ENCODE peak calls at places on chromosome 14, in four cellular contexts. L, Z, H and V are unnamed samples.

GRCh38 chr14:89613260-89614008 is 196.4 kb upstream of the FOXN3 start:
- DNase-seq in L (no peak), H (no peak), Z (no peak), V (no peak)

GRCh38 chr14:31206536-31207286 is 882 bp downstream of the HECTD1 start:
- DNase-seq in H (no peak), Z (no peak), L (peak), V (no peak)

GRCh38 chr14:51000566-51000965 is 56.3 kb upstream of the PYGL start:
- DNase-seq in L (no peak), Z (no peak), H (no peak), V (no peak)

GRCh38 chr14:105492966-105493871 is 2.2 kb downstream of the TEDC1 start:
- DNase-seq in Z (no peak), H (no peak), L (peak), V (no peak)

GRCh38 chr14:72010474-72010873 is 78.2 kb downstream of the RGS6 start:
- DNase-seq in H (no peak), L (no peak), Z (no peak), V (no peak)

GRCh38 chr14:26290007-26290530 is 307.8 kb downstream of the NOVA1 start:
- DNase-seq in L (no peak), H (no peak), Z (no peak), V (no peak)

GRCh38 chr14:58882577-58883018 is 244.8 kb downstream of the DACT1 start:
- DNase-seq in L (no peak), Z (no peak), H (no peak), V (no peak)

GRCh38 chr14:65411656-65412188 is 808 bp upstream of the FUT8 start:
- DNase-seq in Z (peak), H (peak), L (peak), V (peak)

GRCh38 chr14:64387232-64387737 is 868 bp upstream of the MTHFD1 start:
- DNase-seq in H (no peak), Z (no peak), L (peak), V (no peak)

GRCh38 chr14:51684760-51685159 is 33.0 kb downstream of the FRMD6 start:
- DNase-seq in H (no peak), L (no peak), Z (no peak), V (no peak)

GRCh38 chr14:100530270-100531072 is 56.7 kb downstream of the BEGAIN start:
- DNase-seq in H (no peak), Z (no peak), L (peak), V (no peak)

GRCh38 chr14:99133563-99134332 is 138.2 kb downstream of the BCL11B start:
- DNase-seq in Z (peak), L (peak), H (no peak), V (no peak)

GRCh38 chr14:59869381-59870255 is 958 bp downstream of the RTN1 start:
- DNase-seq in H (no peak), L (peak), Z (no peak), V (no peak)

GRCh38 chr14:78227466-78228077 is 57.4 kb downstream of the NRXN3 start:
- DNase-seq in H (no peak), L (no peak), Z (no peak), V (peak)

GRCh38 chr14:90275820-90276219 is 19.5 kb downstream of the PSMC1 start:
- DNase-seq in L (no peak), H (no peak), Z (no peak), V (peak)

GRCh38 chr14:21867541-21867940 is 193.9 kb upstream of the OR4E1 start:
- DNase-seq in Z (no peak), L (no peak), H (no peak), V (no peak)

GRCh38 chr14:33814010-33814409 is 136.9 kb downstream of the EGLN3 start:
- DNase-seq in L (no peak), Z (no peak), H (no peak), V (no peak)

GRCh38 chr14:96094211-96094610 is 55.0 kb downstream of the C14orf132 start:
- DNase-seq in L (no peak), H (no peak), Z (no peak), V (peak)

GRCh38 chr14:36647827-36648753 is 13.6 kb upstream of the PAX9 start:
- DNase-seq in L (peak), Z (no peak), H (no peak), V (no peak)

GRCh38 chr14:34359423-34360120 is 102.5 kb downstream of the SPTSSA start:
- DNase-seq in Z (no peak), L (no peak), H (no peak), V (no peak)

GRCh38 chr14:37594916-37595808 is at the start of the genes FOXA1 and TTC6:
- DNase-seq in H (peak), Z (no peak), L (peak), V (no peak)

GRCh38 chr14:56659361-56659760 is 79.8 kb downstream of the TMEM260 start:
- DNase-seq in H (no peak), Z (no peak), L (no peak), V (no peak)

GRCh38 chr14:41604793-41605534 is 1.7 kb upstream of the LRFN5 start:
- DNase-seq in Z (no peak), H (no peak), L (peak), V (peak)

GRCh38 chr14:106872619-106873446 is 1346.5 kb downstream of the TMEM121 start:
- DNase-seq in L (peak), Z (no peak), H (no peak), V (peak)

GRCh38 chr14:56224691-56225681 is 106.8 kb downstream of the PELI2 start:
- DNase-seq in Z (no peak), L (peak), H (no peak), V (no peak)

GRCh38 chr14:69094481-69094880 is 58.4 kb downstream of the DCAF5 start:
- DNase-seq in Z (no peak), L (no peak), H (no peak), V (no peak)

GRCh38 chr14:98594156-98594555 is 677.8 kb downstream of the BCL11B start:
- DNase-seq in Z (no peak), L (no peak), H (no peak), V (no peak)

GRCh38 chr14:39090548-39091111 is 12.4 kb downstream of the SEC23A start:
- DNase-seq in Z (no peak), L (no peak), H (no peak), V (no peak)

GRCh38 chr14:87508333-87508732 is 484.6 kb downstream of the GALC start:
- DNase-seq in L (no peak), Z (no peak), H (no peak), V (no peak)

GRCh38 chr14:20610002-20610765 is 19.0 kb upstream of the RNASE12 start:
- DNase-seq in Z (no peak), L (peak), H (no peak), V (peak)

GRCh38 chr14:101082436-101083384 is 179.2 kb upstream of the RTL1 start:
- DNase-seq in Z (peak), H (no peak), L (no peak), V (peak)

GRCh38 chr14:104190396-104191000 is 52.1 kb downstream of the KIF26A start:
- DNase-seq in H (no peak), Z (no peak), L (no peak), V (no peak)

DNA sequence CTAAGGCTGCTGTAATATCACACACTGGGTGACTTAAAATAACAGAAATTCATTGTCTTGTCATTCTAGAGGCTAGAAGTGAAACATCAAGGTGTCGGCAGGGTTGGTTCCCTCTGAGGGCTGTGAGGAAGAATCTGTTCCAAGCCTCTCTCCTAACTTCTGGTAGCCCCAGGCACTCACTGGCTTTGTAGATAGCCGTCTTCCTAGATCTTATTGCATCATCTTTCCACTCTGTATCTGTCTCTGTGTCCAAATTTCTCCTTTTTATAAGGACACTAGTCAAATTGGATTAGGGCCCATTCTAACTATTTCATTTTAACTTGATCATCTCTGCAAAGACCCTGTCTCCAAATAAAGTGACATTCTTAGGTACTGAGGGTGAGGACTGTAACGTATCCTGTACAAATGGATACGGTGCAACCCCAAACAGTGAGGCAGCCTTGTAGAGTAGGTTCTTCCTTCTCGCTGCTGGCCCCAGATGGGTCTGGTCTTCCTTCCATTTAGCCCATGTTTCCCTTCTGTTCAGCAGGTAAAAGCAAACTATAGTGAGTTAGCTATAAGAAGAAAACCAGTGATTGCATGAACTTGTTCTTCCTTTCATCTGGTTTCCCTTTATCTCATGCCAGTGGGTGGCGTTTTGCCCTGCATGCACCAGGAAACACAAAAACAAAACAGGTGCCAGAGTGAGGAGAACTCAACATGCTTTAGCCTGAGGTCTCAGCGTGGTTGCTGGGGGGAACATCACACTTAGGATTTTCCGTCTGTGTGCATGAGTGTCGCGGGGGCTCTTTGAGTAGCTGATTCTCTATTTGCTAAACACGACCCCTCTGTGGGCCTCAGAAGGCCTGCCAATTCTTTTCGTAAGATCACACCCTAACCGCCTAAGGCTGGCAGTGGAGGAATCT is 19.5 kb downstream of the TTC9 start:
- DNase-seq in L (no peak), H (no peak), Z (no peak), V (peak)
- H3K4me3 ChIP-seq in L (no peak), H (no peak), Z (no peak), V (no peak)

GRCh38 chr14:28785096-28785952 is 18.7 kb downstream of the FOXG1 start:
- DNase-seq in H (no peak), Z (no peak), L (peak), V (no peak)
- H3K4me3 ChIP-seq in H (no peak), Z (peak), L (no peak), V (no peak)

DNA sequence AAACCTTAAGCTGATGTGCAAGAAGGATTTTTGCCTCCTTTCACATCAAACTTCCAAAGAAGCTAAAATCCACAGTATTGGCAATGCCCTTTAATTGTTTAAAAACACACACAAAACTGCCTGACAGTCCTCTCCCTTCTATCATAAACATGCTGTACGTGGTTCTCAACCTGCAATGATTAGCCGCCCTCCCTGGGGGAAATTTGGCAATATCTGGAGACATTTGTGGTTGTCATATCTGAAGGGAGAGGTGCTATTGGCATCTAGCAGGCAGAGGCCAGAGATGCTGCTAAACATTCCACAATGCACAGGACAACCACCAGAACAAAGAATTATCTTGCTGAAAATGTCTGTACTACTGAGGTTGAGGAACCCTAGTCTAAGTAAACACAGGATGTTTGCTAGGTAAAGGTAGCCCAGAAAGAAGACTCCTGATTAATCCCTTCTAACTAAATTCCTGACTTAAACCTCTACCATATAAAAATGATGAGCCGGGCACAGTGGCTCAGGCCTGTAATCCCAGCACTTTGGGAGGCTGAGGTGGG is 1.2 kb downstream of the ACOT6 start:
- DNase-seq in Z (no peak), H (no peak), L (no peak), V (no peak)
- H3K4me3 ChIP-seq in Z (peak), H (no peak), L (peak), V (no peak)

GRCh38 chr14:102437997-102438922 is 71.3 kb downstream of the ANKRD9 start:
- DNase-seq in H (peak), L (peak), Z (peak), V (peak)
- H3K4me3 ChIP-seq in H (peak), L (peak), Z (peak), V (no peak)

GRCh38 chr14:93926873-93927571 is at the start of gene FAM181A:
- DNase-seq in H (no peak), Z (no peak), L (peak), V (no peak)
- H3K4me3 ChIP-seq in H (no peak), Z (no peak), L (no peak), V (no peak)

DNA sequence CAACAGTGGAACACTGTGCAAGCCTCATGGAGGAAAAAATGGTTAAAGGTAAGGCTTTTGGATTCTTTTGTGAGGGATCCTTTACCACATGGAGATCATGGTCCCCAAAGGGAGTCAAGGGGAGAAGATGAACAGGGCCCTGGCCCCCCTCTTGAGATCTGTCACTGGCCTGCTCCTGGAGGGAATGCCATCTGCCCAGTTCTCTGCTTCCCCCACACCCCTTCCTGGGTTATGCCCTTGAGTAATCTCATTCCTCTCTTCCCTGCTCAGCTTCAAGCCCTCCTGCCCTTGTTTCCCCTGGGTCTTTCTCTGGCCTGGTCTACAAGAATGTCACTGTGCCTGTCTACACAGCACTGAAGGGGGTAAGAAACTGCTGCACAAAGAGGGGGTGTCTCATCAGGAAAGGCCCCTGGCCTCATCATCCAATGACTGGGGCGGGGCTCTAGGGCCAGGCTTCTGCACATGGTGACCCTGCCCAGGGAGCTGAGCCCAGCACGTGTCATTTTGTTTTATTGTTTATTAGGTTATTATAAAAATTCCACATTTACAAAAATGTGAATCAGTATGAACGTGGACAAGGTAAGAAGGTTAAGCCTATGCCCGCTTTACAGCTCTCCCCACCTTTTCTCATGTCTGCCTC is 30.3 kb downstream of the PIGH start:
- DNase-seq in Z (no peak), H (no peak), L (no peak), V (no peak)
- H3K4me3 ChIP-seq in Z (no peak), H (no peak), L (no peak), V (no peak)

DNA sequence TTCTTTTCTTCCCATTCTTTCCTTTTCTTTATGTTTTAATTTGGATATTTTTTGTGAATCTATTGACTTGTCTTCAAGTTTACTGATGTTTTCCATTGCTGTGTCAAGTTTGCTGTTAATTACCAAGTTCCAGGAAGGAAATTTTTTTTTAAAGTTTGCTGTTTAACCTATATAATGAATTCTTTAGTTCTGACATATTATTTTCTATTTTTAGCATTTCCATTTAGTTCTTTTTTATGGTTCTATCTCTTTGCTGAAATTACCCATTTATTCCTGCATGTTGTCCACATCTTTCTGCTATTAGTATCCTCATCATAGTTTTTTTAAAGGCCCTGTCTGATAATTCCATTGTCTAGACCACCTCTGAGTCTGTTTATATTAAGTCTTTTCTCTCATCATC is 27.8 kb downstream of the KLHDC1 start:
- DNase-seq in Z (no peak), H (no peak), L (no peak), V (no peak)
- H3K4me3 ChIP-seq in Z (no peak), H (no peak), L (no peak), V (no peak)

DNA sequence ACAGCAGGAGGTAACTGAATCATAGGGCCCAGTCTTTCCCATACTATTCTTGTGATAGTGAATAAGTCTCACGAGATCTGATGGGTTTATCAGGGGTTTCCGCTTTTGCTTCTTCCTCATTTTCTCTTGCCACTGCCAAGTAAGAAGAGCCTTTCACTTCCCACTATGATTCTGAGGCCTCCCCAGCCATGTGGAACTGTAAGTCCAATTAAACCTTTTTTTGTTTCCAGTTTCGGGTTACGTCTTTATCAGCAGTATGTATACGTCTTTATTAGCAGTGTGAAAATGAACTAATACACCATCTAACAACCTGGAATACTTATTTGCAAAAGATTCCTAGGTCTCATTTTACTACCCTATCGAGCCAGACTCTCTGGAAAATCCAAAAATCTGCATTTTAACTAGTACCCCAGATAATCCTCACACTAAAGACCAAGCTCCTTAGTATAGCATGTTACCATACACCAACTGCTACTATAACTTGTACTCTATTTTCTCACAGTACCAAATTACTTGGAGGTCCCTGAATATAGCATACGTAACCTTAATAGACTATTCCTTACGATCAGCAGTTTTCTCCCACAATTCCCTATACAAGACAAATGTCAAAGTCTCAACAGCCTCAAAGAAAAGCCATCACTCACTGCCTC is 11.4 kb downstream of the GTF2A1 start:
- DNase-seq in L (no peak), H (no peak), Z (no peak), V (no peak)
- H3K4me3 ChIP-seq in L (no peak), H (no peak), Z (no peak), V (no peak)

GRCh38 chr14:23431486-23431885 is 4.0 kb downstream of the MYH7 start:
- DNase-seq in Z (peak), L (no peak), H (no peak), V (no peak)

GRCh38 chr14:23434488-23435219 is 806 bp downstream of the MYH7 start:
- DNase-seq in Z (peak), H (no peak), L (no peak), V (no peak)

GRCh38 chr14:23432102-23432925 is 3.1 kb downstream of the MYH7 start:
- DNase-seq in L (no peak), Z (peak), H (no peak), V (no peak)

GRCh38 chr14:23433457-23433856 is 2.0 kb downstream of the MYH7 start:
- DNase-seq in L (no peak), Z (peak), H (no peak), V (no peak)

DNA sequence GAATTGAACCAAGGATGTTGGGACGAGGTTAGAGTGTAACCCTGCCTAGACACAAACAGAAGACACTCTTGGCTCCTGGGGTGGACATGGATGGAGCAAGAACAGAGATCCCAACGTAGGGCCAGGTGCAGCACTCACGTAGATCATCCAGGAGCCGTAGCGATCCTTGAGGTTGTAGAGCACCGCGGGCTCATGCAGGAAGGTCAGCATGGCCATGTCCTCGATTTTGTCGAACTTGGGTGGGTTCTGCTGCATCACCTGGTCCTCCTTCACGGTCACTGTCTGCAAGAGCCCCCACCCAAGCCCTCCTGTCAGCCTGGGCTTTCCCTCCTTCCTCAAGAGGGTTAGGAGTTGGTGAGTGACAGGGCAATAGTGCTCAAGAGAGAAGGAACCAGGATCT is 2.5 kb downstream of the MYH7 start:
- DNase-seq in H (no peak), Z (peak), L (no peak), V (no peak)
- H3K4me3 ChIP-seq in H (no peak), Z (no peak), L (no peak), V (no peak)